ENCODE peak calls at places on chromosomes 2 and 18, in five cellular contexts. J, T, O, K and N are unnamed samples.
A peak's percentile ranks its signal among the peaks of the same experiment; 100 is the strongest.

GRCh38 chr18:65326831-65327230 is 424.0 kb upstream of the CDH7 start:
- DNase-seq in K (no peak), J (no peak), O (no peak), T (no peak), N (no peak)

GRCh38 chr18:78492064-78492812 is 487.4 kb upstream of the SALL3 start:
- DNase-seq in T (no peak), O (no peak), J (no peak), K (peak; percentile 1), N (no peak)

GRCh38 chr2:170013802-170014551 is 164.0 kb upstream of the MYO3B start:
- DNase-seq in K (peak; percentile 36), O (peak; percentile 68), T (no peak), J (peak; percentile 85), N (no peak)

GRCh38 chr2:195572894-195573293 is 84.1 kb upstream of the SLC39A10 start:
- DNase-seq in K (no peak), J (no peak), T (no peak), O (no peak), N (no peak)

GRCh38 chr2:42060718-42061619 is 13.1 kb downstream of the PKDCC start:
- DNase-seq in O (no peak), T (no peak), K (no peak), J (no peak), N (no peak)

GRCh38 chr18:47992903-47993302 is 62.4 kb upstream of the SMAD2 start:
- DNase-seq in T (no peak), J (no peak), K (no peak), O (no peak), N (no peak)

GRCh38 chr2:102100371-102101096 is 42.0 kb upstream of the IL1R1 start:
- DNase-seq in T (no peak), K (no peak), J (no peak), O (no peak), N (peak; percentile 86)

GRCh38 chr2:99662761-99663341 is 173.0 kb upstream of the REV1 start:
- DNase-seq in J (no peak), K (no peak), T (no peak), O (no peak), N (peak; percentile 94)

GRCh38 chr2:14288016-14288415 is 344.5 kb upstream of the LRATD1 start:
- DNase-seq in T (no peak), J (no peak), K (no peak), O (no peak), N (no peak)

GRCh38 chr2:171172980-171173542 is 12.4 kb upstream of the TLK1 start:
- DNase-seq in T (no peak), J (no peak), O (no peak), K (no peak), N (peak; percentile 28)

GRCh38 chr2:233663911-233664310 is 7.8 kb upstream of the UGT1A9 start:
- DNase-seq in K (no peak), T (no peak), O (no peak), J (no peak), N (no peak)

GRCh38 chr18:30675905-30676620 is 366.5 kb downstream of the DSC3 start:
- DNase-seq in O (no peak), J (no peak), K (no peak), T (no peak), N (no peak)

GRCh38 chr2:241649414-241649813 is 11.9 kb downstream of the ATG4B start:
- DNase-seq in T (no peak), O (no peak), K (no peak), J (no peak), N (no peak)

GRCh38 chr2:2873450-2873811 is 504.2 kb downstream of the EIPR1 start:
- DNase-seq in O (no peak), T (no peak), J (no peak), K (no peak), N (no peak)

GRCh38 chr2:177651833-177652232 is 259.3 kb downstream of the AGPS start:
- DNase-seq in O (no peak), T (no peak), K (peak; percentile 69), J (peak; percentile 17), N (no peak)

GRCh38 chr2:237306083-237306786 is 107.7 kb downstream of the COL6A3 start:
- DNase-seq in T (no peak), K (no peak), J (no peak), O (no peak), N (no peak)

GRCh38 chr2:159131882-159132281 is 154.6 kb downstream of the WDSUB1 start:
- DNase-seq in J (peak; percentile 91), K (no peak), T (no peak), O (no peak), N (peak; percentile 93)

GRCh38 chr2:1975060-1975459 is 230.7 kb upstream of the PXDN start:
- DNase-seq in T (no peak), J (no peak), K (no peak), O (no peak), N (no peak)

GRCh38 chr2:152648336-152648735 is 68.9 kb downstream of the PRPF40A start:
- DNase-seq in T (peak; percentile 5), J (peak; percentile 57), O (no peak), K (peak; percentile 44), N (peak; percentile 53)

GRCh38 chr18:784470-785172 is 27.4 kb downstream of the YES1 start:
- DNase-seq in K (peak; percentile 57), O (no peak), T (no peak), J (no peak), N (no peak)

GRCh38 chr18:26051845-26052244 is 38.6 kb downstream of the SS18 start:
- DNase-seq in T (no peak), J (peak; percentile 34), K (no peak), O (peak; percentile 8), N (no peak)

GRCh38 chr2:172226244-172227061 is 123.8 kb upstream of the DLX2 start:
- DNase-seq in O (no peak), K (no peak), J (no peak), T (no peak), N (no peak)

GRCh38 chr2:108612153-108612513 is 77.9 kb downstream of the LIMS1 start:
- DNase-seq in O (no peak), T (no peak), K (no peak), J (no peak), N (no peak)

GRCh38 chr2:234278556-234279286 is 218.2 kb downstream of the ARL4C start:
- DNase-seq in J (no peak), K (no peak), O (no peak), T (no peak), N (no peak)

GRCh38 chr2:29879456-29879855 is 41.9 kb downstream of the ALK start:
- DNase-seq in K (no peak), O (no peak), T (no peak), J (no peak), N (no peak)

GRCh38 chr2:119011162-119011909 is 69.3 kb downstream of the MARCO start:
- DNase-seq in T (peak; percentile 51), J (peak; percentile 10), K (peak; percentile 88), O (peak; percentile 92), N (peak; percentile 78)

GRCh38 chr2:232504438-232504837 is 15.8 kb upstream of the PRSS56 start:
- DNase-seq in T (no peak), K (peak; percentile 62), O (no peak), J (no peak), N (no peak)

GRCh38 chr2:217489145-217489960 is 513.4 kb downstream of the TNS1 start:
- DNase-seq in J (no peak), K (peak; percentile 18), O (no peak), T (no peak), N (peak; percentile 70)

GRCh38 chr2:11071207-11071606 is 84.1 kb upstream of the SLC66A3 start:
- DNase-seq in J (no peak), O (no peak), K (peak; percentile 55), T (no peak), N (peak; percentile 48)

GRCh38 chr18:54843302-54843701 is 15.0 kb downstream of the RAB27B start:
- DNase-seq in T (no peak), J (no peak), O (no peak), K (no peak), N (peak; percentile 52)

GRCh38 chr18:2547477-2548087 is 23.7 kb downstream of the METTL4 start:
- DNase-seq in K (peak; percentile 54), J (peak; percentile 60), T (no peak), O (peak; percentile 46), N (peak; percentile 73)

GRCh38 chr2:174341995-174342571 is 7.3 kb downstream of the SP9 start:
- DNase-seq in O (peak; percentile 63), J (no peak), K (peak; percentile 41), T (no peak), N (peak; percentile 28)
- H3K4me3 ChIP-seq in O (peak overlapping the region; percentile 24), J (no peak overlapping the region), K (peak overlapping the region; percentile 66), T (no peak overlapping the region), N (peak overlapping the region; percentile 69)

GRCh38 chr2:165120740-165121467 is 82.9 kb downstream of the SCN3A start:
- DNase-seq in J (no peak), T (no peak), O (no peak), K (no peak), N (no peak)
- H3K4me2 ChIP-seq in J (no peak overlapping the region), T (no peak overlapping the region), O (no peak overlapping the region), K (no peak overlapping the region), N (no peak overlapping the region)

GRCh38 chr2:13002536-13002935 is 285.8 kb downstream of the TRIB2 start:
- DNase-seq in T (no peak), K (no peak), O (no peak), J (peak; percentile 79), N (no peak)
- H3K4me3 ChIP-seq in T (no peak overlapping the region), K (no peak overlapping the region), O (no peak overlapping the region), J (no peak overlapping the region), N (no peak overlapping the region)

GRCh38 chr2:129812071-129812470 is 167.4 kb upstream of the RAB6C start:
- DNase-seq in J (no peak), K (no peak), T (no peak), O (no peak), N (no peak)

GRCh38 chr2:129813404-129813803 is 166.1 kb upstream of the RAB6C start:
- DNase-seq in T (no peak), O (no peak), J (no peak), K (peak; percentile 43), N (peak; percentile 15)

GRCh38 chr2:129817175-129817574 is 162.3 kb upstream of the RAB6C start:
- DNase-seq in O (no peak), J (no peak), T (no peak), K (no peak), N (no peak)

GRCh38 chr2:129810521-129810920 is 168.9 kb upstream of the RAB6C start:
- DNase-seq in O (no peak), T (no peak), K (no peak), J (no peak), N (no peak)

GRCh38 chr2:129812654-129813053 is 166.8 kb upstream of the RAB6C start:
- DNase-seq in O (no peak), J (no peak), T (no peak), K (no peak), N (no peak)
- H3K4me2 ChIP-seq in O (no peak overlapping the region), J (no peak overlapping the region), T (no peak overlapping the region), K (no peak overlapping the region), N (no peak overlapping the region)

GRCh38 chr18:58224425-58224750 is 180.4 kb downstream of the NEDD4L start:
- DNase-seq in K (no peak), J (no peak), O (no peak), T (no peak), N (no peak)
- H3K4me3 ChIP-seq in K (no peak overlapping the region), J (no peak overlapping the region), O (no peak overlapping the region), T (peak overlapping the region; percentile 45), N (peak overlapping the region; percentile 13)